ENCODE peak calls at places on chromosomes 5 and 9, in six cellular contexts. S is cardiac muscle cell, M is astrocyte, H is mammary epithelial cell, B is neural progenitor cell, N is sigmoid colon. Z is an unnamed sample. For H3K27me3, the result is how much of the 10 kb centered on the place peaks cover.

GRCh38 chr5:66959668-66960067 is 236.9 kb downstream of the CD180 start:
- DNase-seq in S (no peak), M (peak), B (no peak), H (no peak), N (no peak), Z (peak)

GRCh38 chr5:174984863-174985262 is 260.5 kb downstream of the MSX2 start:
- DNase-seq in M (no peak), S (no peak), B (no peak), N (no peak), H (no peak), Z (no peak)

GRCh38 chr9:77177894-77178794 is 810 bp downstream of the VPS13A start:
- DNase-seq in N (peak), S (peak), H (peak), B (peak), M (peak), Z (peak)

GRCh38 chr5:54834121-54834842 is 151.1 kb downstream of the ESM1 start:
- DNase-seq in S (peak), M (no peak), H (no peak), N (no peak), B (no peak), Z (no peak)

GRCh38 chr9:87324613-87325194 is 173.0 kb upstream of the DAPK1 start:
- DNase-seq in M (peak), S (peak), B (peak), N (no peak), H (peak), Z (peak)

GRCh38 chr9:134487066-134487710 is 154.4 kb upstream of the COL5A1 start:
- DNase-seq in B (no peak), M (no peak), N (peak), S (no peak), H (no peak), Z (no peak)

GRCh38 chr9:110578896-110579752 is at the start of gene SVEP1:
- DNase-seq in M (peak), H (peak), S (peak), B (peak), N (peak), Z (peak)

GRCh38 chr5:150757087-150757649 is 1.6 kb downstream of the DCTN4 start:
- DNase-seq in S (no peak), H (peak), N (no peak), M (no peak), B (no peak), Z (no peak)

GRCh38 chr5:160846642-160847041 is 5.4 kb downstream of the ATP10B start:
- DNase-seq in M (no peak), B (no peak), H (no peak), N (no peak), S (no peak), Z (peak)

GRCh38 chr9:93211654-93212001 is 27.7 kb downstream of the WNK2 start:
- DNase-seq in S (no peak), H (no peak), M (no peak), N (no peak), B (no peak), Z (no peak)

GRCh38 chr9:27430754-27431540 is 93.1 kb upstream of the IFNK start:
- DNase-seq in B (peak), H (no peak), S (no peak), M (no peak), N (no peak), Z (no peak)

GRCh38 chr5:32474201-32474854 is 29.8 kb upstream of the ZFR start:
- DNase-seq in M (no peak), S (no peak), H (no peak), B (no peak), N (no peak), Z (no peak)

GRCh38 chr5:168303398-168304020 is 12.1 kb downstream of the WWC1 start:
- DNase-seq in M (no peak), N (no peak), B (no peak), H (no peak), S (no peak), Z (no peak)

GRCh38 chr5:145697251-145698016 is 137.7 kb downstream of the PRELID2 start:
- DNase-seq in M (peak), H (peak), N (no peak), B (peak), S (peak), Z (peak)
- TF ChIP-seq CTCF in M (peak), H (peak), N (no peak), B (peak), S (peak), Z (peak)

DNA sequence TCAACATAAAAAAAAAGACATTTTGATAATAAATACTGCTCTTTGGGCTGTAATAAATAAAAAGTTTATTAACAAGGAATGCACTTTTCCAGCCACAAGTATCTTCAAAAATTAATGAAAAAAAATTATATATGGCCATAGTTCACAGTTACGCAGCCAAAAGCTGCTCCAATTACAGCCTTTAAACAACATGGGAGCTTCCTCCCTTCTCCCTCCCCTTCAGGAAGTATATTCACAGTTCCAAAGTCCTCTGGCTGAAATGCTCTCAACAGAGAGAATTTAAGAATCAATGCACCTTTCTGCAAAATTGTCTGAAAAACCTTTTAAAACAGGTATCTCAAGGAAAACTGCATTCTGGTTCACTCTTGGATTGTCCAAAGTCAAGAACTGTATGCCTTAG is 5.9 kb downstream of the PLK2 start:
- DNase-seq in N (no peak), S (no peak), M (no peak), B (no peak), H (no peak), Z (no peak)
- H3K4me3 ChIP-seq in N (no peak), S (no peak), M (peak), B (no peak), H (no peak), Z (no peak)

GRCh38 chr9:98712987-98713386 is 4.3 kb upstream of the GABBR2 start:
- DNase-seq in N (no peak), S (no peak), H (no peak), B (no peak), M (no peak), Z (no peak)

GRCh38 chr9:98708933-98709911 is at the start of gene GABBR2:
- DNase-seq in B (peak), H (no peak), N (no peak), M (no peak), S (no peak), Z (no peak)

GRCh38 chr9:98708103-98708932 is 417 bp downstream of the GABBR2 start:
- DNase-seq in N (no peak), S (no peak), M (no peak), B (no peak), H (no peak), Z (no peak)

GRCh38 chr9:98707158-98708102 is 1.3 kb downstream of the GABBR2 start:
- DNase-seq in S (peak), B (peak), M (peak), H (peak), N (no peak), Z (peak)

GRCh38 chr9:98709968-98710965 is 1.5 kb upstream of the GABBR2 start:
- DNase-seq in S (peak), H (peak), N (no peak), B (peak), M (peak), Z (peak)
- H3K27me3 ChIP-seq in S (half or more), H (under half), N (half or more), B (half or more), M (half or more), Z (under half)

GRCh38 chr9:34896112-34896511 is 62.0 kb upstream of the PHF24 start:
- DNase-seq in M (no peak), S (no peak), N (no peak), H (no peak), B (peak), Z (no peak)
- TF ChIP-seq CTCF in M (no peak), S (peak), N (no peak), H (peak), B (peak), Z (no peak)

DNA sequence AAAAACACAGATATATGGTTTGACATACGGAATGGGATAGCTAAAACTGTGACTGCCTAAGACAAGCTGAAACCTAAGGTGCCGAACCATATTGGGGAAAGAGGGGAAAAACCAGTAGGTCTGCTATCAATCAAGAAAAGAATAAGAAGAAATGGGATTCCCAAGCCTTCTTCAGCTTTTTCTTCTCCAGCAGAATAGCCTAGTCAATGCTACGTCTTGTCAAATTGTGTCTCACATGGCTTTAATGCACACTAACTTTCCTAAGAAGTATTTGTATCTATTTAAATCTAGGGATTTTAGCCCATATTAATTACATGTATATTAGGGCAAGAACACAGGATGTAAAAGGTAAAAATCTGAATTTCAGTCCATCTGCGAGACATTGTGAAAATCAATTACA is 797 bp upstream of the FBXO38 start:
- DNase-seq in H (peak), N (no peak), S (no peak), B (no peak), M (no peak), Z (no peak)
- H3K4me3 ChIP-seq in H (peak), N (peak), S (peak), B (peak), M (peak), Z (peak)

GRCh38 chr5:112203229-112203628 is 215.8 kb downstream of the EPB41L4A start:
- DNase-seq in B (no peak), H (peak), N (no peak), S (no peak), M (no peak), Z (peak)
- H3K27me3 ChIP-seq in B (under half), H (under half), N (under half), S (under half), M (under half), Z (under half)

Z was measured in bronchial epithelial cell.